ENCODE peak calls at places on chromosomes 4 and X, in six cellular contexts. O is esophagus muscularis mucosa, S is RWPE2, K is endothelial cell of umbilical vein, T is Caco-2, D is IMR-90. X is an unnamed sample. For H3K4me1, the result is how much of the 10 kb centered on the place peaks cover.

GRCh38 chr4:11259837-11260236 is 168.9 kb downstream of the HS3ST1 start:
- DNase-seq in O (no peak), S (no peak), K (no peak), T (no peak), D (no peak), X (no peak)

GRCh38 chr4:22237155-22237751 is 278.6 kb downstream of the ADGRA3 start:
- DNase-seq in O (no peak), S (no peak), K (no peak), T (no peak), D (peak), X (peak)

GRCh38 chr4:15116509-15117079 is 114.3 kb downstream of the CPEB2 start:
- DNase-seq in O (no peak), S (no peak), K (no peak), T (no peak), D (no peak), X (no peak)

GRCh38 chr4:165470009-165470408 is 91.2 kb downstream of the CPE start:
- DNase-seq in O (no peak), S (no peak), K (no peak), T (no peak), D (no peak), X (no peak)

GRCh38 chr4:830776-831482 is 5.0 kb upstream of the CPLX1 start:
- DNase-seq in O (no peak), S (peak), K (no peak), T (no peak), D (no peak), X (no peak)

GRCh38 chr4:38664704-38665401 is 854 bp downstream of the KLF3 start:
- DNase-seq in O (no peak), S (no peak), K (peak), T (peak), D (peak), X (peak)

GRCh38 chrX:81259008-81259713 is 57.3 kb downstream of the SH3BGRL start:
- DNase-seq in O (no peak), S (no peak), K (no peak), T (no peak), D (peak), X (no peak)

GRCh38 chrX:151397741-151398070 is 700 bp downstream of the VMA21 start:
- DNase-seq in O (no peak), S (no peak), K (peak), T (no peak), D (no peak), X (no peak)

GRCh38 chr4:108148316-108148715 is 20.4 kb downstream of the LEF1 start:
- DNase-seq in O (no peak), S (no peak), K (no peak), T (no peak), D (no peak), X (no peak)

GRCh38 chr4:25984796-25985195 is 70.8 kb downstream of the SMIM20 start:
- DNase-seq in O (no peak), S (no peak), K (no peak), T (no peak), D (no peak), X (no peak)

GRCh38 chr4:131054489-131055019 is 1958.6 kb downstream of the C4orf33 start:
- DNase-seq in O (no peak), S (no peak), K (no peak), T (no peak), D (no peak), X (no peak)
- TF ChIP-seq CTCF in O (no peak), S (no peak), K (no peak), T (no peak), D (no peak), X (peak)

DNA sequence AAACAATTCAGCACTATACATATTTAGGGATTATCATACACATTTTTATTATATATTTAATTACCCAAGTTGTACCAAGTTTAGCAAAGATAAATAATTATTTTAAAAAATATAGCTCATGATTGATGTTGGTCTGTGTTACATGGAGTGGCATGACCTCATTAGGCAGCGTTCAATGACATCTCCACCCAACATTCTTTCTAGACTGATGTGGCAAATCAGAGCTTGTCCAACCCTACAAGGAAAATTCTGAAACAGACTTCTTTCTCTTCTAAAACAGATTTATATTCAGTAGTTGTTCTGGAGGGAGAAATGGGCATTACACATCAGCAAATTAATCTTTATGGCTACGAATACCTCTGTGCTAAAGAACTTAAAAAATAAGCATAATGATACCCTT is 189.7 kb downstream of the PDGFC start:
- DNase-seq in O (no peak), S (no peak), K (no peak), T (no peak), D (peak), X (no peak)
- H3K4me1 ChIP-seq in O (under half), S (half or more), K (under half), T (under half), D (under half), X (under half)

DNA sequence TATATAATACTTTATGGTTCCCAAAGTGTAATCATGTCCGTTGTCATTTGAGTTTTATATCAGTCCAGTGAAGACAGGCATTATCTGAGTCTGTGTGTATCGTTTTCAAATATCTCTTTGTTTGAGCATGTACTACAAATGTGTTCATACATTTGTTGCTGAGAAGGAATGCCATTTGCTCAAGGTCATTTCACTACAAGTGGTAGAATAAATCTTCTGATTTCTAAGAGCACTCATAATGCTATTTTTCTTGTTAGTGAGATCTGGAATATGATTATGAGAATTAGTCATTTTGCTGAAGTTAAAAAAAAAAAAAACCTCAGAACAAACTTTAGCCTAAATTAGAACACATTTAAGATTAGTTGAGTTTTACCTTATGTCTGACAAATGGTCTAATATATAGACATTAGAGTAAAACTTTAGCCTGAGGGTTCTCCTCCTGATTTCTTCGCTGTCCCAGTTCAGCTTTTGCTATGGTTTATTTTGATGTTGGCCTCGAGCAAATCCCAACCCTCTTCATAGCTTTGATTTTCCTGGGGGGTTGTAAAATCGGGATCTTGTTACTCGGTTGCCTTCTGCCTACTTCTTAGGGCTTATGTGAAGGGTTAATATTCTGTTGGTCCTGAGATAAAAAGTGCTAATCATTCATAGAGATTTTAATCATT is 87.1 kb downstream of the TMEM131L start:
- DNase-seq in O (no peak), S (no peak), K (no peak), T (no peak), D (peak), X (no peak)
- H3K4me3 ChIP-seq in O (no peak), S (no peak), K (no peak), T (no peak), D (no peak), X (no peak)

DNA sequence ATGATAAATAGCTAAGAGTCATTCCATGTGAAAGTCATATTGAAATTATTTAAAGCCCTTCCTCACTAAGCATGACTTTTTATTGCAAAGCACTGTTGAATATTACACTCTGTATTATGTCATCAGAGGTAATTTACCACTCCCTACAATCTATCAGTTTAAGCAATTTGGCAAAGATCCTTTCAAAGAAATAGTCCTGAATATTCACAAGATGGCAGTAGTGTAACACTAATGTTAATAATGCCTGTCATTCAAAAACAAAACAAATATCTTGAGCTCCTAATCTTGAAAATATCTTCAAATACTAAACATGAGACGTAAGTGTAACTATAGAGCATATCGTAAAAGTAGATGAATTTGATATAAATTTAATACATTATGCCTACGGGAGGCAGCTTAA is 208.6 kb upstream of the TECRL start:
- DNase-seq in O (no peak), S (no peak), K (no peak), T (no peak), D (no peak), X (no peak)
- TF ChIP-seq CTCF in O (no peak), S (peak), K (no peak), T (no peak), D (no peak), X (peak)

GRCh38 chr4:84915396-84915780 is 51.1 kb downstream of the WDFY3 start:
- DNase-seq in O (no peak), S (no peak), K (peak), T (no peak), D (peak), X (no peak)

GRCh38 chr4:84917869-84918600 is 48.5 kb downstream of the WDFY3 start:
- DNase-seq in O (no peak), S (no peak), K (peak), T (no peak), D (no peak), X (no peak)

GRCh38 chr4:84914686-84915395 is 51.6 kb downstream of the WDFY3 start:
- DNase-seq in O (no peak), S (no peak), K (no peak), T (no peak), D (no peak), X (no peak)

GRCh38 chr4:84916233-84916632 is 50.3 kb downstream of the WDFY3 start:
- DNase-seq in O (no peak), S (no peak), K (peak), T (no peak), D (no peak), X (no peak)

GRCh38 chr4:84917087-84917821 is 49.2 kb downstream of the WDFY3 start:
- DNase-seq in O (no peak), S (no peak), K (no peak), T (no peak), D (peak), X (no peak)
- H3K4me1 ChIP-seq in O (under half), S (under half), K (under half), T (under half), D (under half), X (under half)

DNA sequence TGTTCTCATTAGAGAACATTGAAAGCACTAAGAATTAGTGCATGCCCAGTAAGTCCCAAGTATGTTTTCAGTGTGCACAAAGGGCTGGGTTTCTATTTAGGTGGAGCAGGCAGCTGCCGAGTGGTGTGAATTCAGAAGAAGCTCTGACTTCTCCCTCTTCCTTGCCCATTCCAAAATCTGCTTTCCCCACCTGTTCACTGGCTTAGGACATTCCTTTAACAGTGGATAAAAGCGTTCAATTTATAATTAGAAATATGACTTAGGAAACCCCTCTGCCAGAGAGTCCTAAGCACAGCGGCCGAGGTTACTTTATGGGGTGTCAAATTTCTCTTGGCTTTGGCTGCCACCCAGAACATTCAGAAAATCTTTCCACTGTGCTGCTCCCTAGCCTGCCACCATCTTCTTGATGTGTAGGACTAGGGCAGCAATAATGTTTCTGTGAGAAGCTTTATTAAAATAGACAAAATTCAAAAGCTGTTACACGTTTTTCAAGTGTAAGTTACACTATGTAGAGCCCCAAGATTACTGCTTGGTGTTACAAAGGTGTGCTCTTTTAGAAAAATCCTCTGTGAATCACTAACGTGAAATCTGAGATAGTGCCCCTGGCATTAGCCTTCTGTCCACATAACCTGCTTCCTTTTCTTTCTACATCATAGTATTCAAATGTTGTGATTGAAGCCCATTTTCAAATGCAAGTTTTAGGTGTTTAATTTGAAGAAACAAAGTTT is 191.6 kb upstream of the ANKRD50 start:
- DNase-seq in O (no peak), S (no peak), K (peak), T (no peak), D (peak), X (no peak)
- H3K4me3 ChIP-seq in O (peak), S (no peak), K (no peak), T (no peak), D (peak), X (no peak)

GRCh38 chrX:17527135-17527701 is 152.2 kb downstream of the NHS start:
- DNase-seq in O (no peak), S (no peak), K (peak), T (no peak), D (peak), X (no peak)

GRCh38 chrX:17527932-17528331 is 152.9 kb downstream of the NHS start:
- DNase-seq in O (no peak), S (no peak), K (no peak), T (no peak), D (no peak), X (no peak)

GRCh38 chrX:17535229-17535628 is 160.2 kb downstream of the NHS start:
- DNase-seq in O (no peak), S (no peak), K (peak), T (no peak), D (peak), X (peak)

GRCh38 chrX:17529349-17529748 is 154.3 kb downstream of the NHS start:
- DNase-seq in O (no peak), S (no peak), K (no peak), T (no peak), D (no peak), X (no peak)

DNA sequence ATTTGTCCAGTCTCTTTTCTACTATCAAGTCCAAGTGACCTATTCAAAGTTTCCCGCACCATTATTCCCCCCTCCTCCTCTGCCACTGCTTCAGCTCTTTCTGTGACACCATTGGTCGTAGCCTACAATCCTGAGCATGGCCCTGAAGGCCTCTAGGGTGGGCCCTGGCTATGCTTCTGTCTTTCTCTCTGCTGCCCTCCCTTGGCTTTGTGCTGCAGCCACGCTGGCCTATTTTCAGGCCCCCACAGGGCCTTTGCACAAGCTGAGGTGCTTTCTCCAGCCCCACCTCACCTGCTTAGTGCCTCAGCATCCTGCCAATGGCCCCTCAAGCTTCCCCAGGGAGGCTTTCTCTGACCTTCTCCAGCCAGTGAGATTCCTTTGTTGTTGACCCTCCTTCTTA is 156.5 kb downstream of the NHS start:
- DNase-seq in O (no peak), S (no peak), K (no peak), T (no peak), D (no peak), X (no peak)
- TF ChIP-seq CTCF in O (no peak), S (no peak), K (no peak), T (no peak), D (no peak), X (no peak)

DNA sequence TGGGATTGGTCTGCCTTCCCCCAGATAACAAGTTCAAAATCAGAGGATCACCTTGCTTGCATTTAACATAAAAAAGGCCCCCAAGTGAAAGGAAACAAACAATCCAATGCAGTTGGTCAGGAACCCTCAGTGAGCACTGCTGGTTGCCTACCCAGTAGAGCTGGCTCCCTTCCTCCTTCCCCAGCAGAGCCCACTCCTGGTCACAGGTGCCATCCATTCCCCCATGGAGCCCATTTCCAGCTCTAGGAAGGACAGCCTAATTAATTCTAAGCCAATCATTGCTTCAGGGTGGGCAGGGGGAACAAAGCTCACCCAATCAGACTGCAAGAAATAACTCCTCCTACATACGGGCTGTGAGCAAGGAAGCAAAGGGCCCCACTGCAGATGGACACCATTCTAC is 86.6 kb downstream of the SH3KBP1 start:
- DNase-seq in O (no peak), S (no peak), K (no peak), T (no peak), D (no peak), X (no peak)
- H3K4me1 ChIP-seq in O (under half), S (under half), K (under half), T (under half), D (under half), X (under half)

DNA sequence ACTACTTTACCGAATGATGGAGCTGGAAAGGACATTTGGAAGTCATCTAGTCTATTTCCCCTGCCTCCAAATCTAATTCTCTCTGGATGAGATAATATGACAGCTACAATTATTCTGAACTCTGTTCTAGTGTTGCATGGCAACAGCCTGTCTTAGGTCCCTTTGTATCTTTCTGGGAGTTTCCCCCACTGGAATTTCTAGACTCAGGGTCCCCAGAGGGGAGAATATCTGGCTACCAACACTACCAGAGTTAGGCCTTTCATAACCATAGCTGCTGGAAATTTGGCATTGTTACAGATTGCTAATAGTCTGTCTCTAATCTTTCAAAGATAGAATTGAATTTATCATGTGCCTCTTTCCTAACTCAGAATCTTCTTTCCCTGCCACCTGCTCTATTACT is 4.5 kb downstream of the MSN start:
- DNase-seq in O (no peak), S (no peak), K (no peak), T (no peak), D (no peak), X (no peak)
- H3K4me3 ChIP-seq in O (peak), S (no peak), K (no peak), T (no peak), D (no peak), X (no peak)